ENCODE peak calls at places on chromosomes 12 and 14, in eight cellular contexts. One of them, this sample, is unnamed.
A peak's percentile ranks its signal among the peaks of the same experiment; 100 is the strongest.

GRCh38 chr14:81384900-81385299 is 15.2 kb downstream of the STON2 start:
- DNase-seq in Caco-2: no peak
- DNase-seq in tibial artery: no peak
- DNase-seq in endothelial cell: no peak
- DNase-seq in psoas muscle: no peak
- DNase-seq in brain microvascular endothelial cell: no peak
- DNase-seq in choroid plexus epithelial cell: peak; percentile 16
- DNase-seq in AG04450: no peak
- DNase-seq in this sample: no peak

GRCh38 chr12:68733661-68734071 is 12.3 kb upstream of the SLC35E3 start:
- DNase-seq in Caco-2: no peak
- DNase-seq in tibial artery: no peak
- DNase-seq in endothelial cell: no peak
- DNase-seq in psoas muscle: no peak
- DNase-seq in brain microvascular endothelial cell: peak; percentile 81
- DNase-seq in choroid plexus epithelial cell: peak; percentile 60
- DNase-seq in AG04450: peak; percentile 30
- DNase-seq in this sample: no peak

GRCh38 chr12:113276946-113277500 is 55.8 kb downstream of the TPCN1 start:
- DNase-seq in Caco-2: no peak
- DNase-seq in tibial artery: no peak
- DNase-seq in endothelial cell: no peak
- DNase-seq in psoas muscle: peak; percentile 28
- DNase-seq in brain microvascular endothelial cell: no peak
- DNase-seq in choroid plexus epithelial cell: no peak
- DNase-seq in AG04450: no peak
- DNase-seq in this sample: no peak

GRCh38 chr14:96829791-96830190 is 32.6 kb downstream of the VRK1 start:
- DNase-seq in Caco-2: no peak
- DNase-seq in tibial artery: no peak
- DNase-seq in endothelial cell: no peak
- DNase-seq in psoas muscle: no peak
- DNase-seq in brain microvascular endothelial cell: no peak
- DNase-seq in choroid plexus epithelial cell: no peak
- DNase-seq in AG04450: no peak
- DNase-seq in this sample: no peak

GRCh38 chr12:78035913-78036658 is 205.4 kb downstream of the NAV3 start:
- DNase-seq in Caco-2: no peak
- DNase-seq in tibial artery: no peak
- DNase-seq in endothelial cell: peak; percentile 15
- DNase-seq in psoas muscle: no peak
- DNase-seq in brain microvascular endothelial cell: no peak
- DNase-seq in choroid plexus epithelial cell: no peak
- DNase-seq in AG04450: no peak
- DNase-seq in this sample: no peak

GRCh38 chr12:75720807-75721206 is 209.4 kb upstream of the KRR1 start:
- DNase-seq in Caco-2: no peak
- DNase-seq in tibial artery: no peak
- DNase-seq in endothelial cell: no peak
- DNase-seq in psoas muscle: no peak
- DNase-seq in brain microvascular endothelial cell: no peak
- DNase-seq in choroid plexus epithelial cell: no peak
- DNase-seq in AG04450: no peak
- DNase-seq in this sample: no peak

GRCh38 chr12:14185441-14186192 is 179.9 kb upstream of the ATF7IP start:
- DNase-seq in Caco-2: peak; percentile 79
- DNase-seq in tibial artery: no peak
- DNase-seq in endothelial cell: peak; percentile 48
- DNase-seq in psoas muscle: no peak
- DNase-seq in brain microvascular endothelial cell: peak; percentile 41
- DNase-seq in choroid plexus epithelial cell: peak; percentile 73
- DNase-seq in AG04450: peak; percentile 2
- DNase-seq in this sample: no peak

GRCh38 chr12:18139989-18140596 is 50.1 kb upstream of the RERGL start:
- DNase-seq in Caco-2: no peak
- DNase-seq in tibial artery: no peak
- DNase-seq in endothelial cell: no peak
- DNase-seq in psoas muscle: no peak
- DNase-seq in brain microvascular endothelial cell: no peak
- DNase-seq in choroid plexus epithelial cell: peak; percentile 68
- DNase-seq in AG04450: no peak
- DNase-seq in this sample: no peak

GRCh38 chr14:22200977-22201605 is 387.9 kb downstream of the DAD1 start:
- DNase-seq in Caco-2: peak; percentile 57
- DNase-seq in tibial artery: no peak
- DNase-seq in endothelial cell: no peak
- DNase-seq in psoas muscle: no peak
- DNase-seq in brain microvascular endothelial cell: peak; percentile 61
- DNase-seq in choroid plexus epithelial cell: peak; percentile 91
- DNase-seq in AG04450: no peak
- DNase-seq in this sample: no peak

GRCh38 chr14:70653662-70654061 is 11.9 kb downstream of the TTC9 start:
- DNase-seq in Caco-2: no peak
- DNase-seq in tibial artery: no peak
- DNase-seq in endothelial cell: no peak
- DNase-seq in psoas muscle: no peak
- DNase-seq in brain microvascular endothelial cell: no peak
- DNase-seq in choroid plexus epithelial cell: no peak
- DNase-seq in AG04450: no peak
- DNase-seq in this sample: no peak

GRCh38 chr12:65280306-65280705 is 1.8 kb downstream of the MSRB3 start:
- DNase-seq in Caco-2: no peak
- DNase-seq in tibial artery: no peak
- DNase-seq in endothelial cell: no peak
- DNase-seq in psoas muscle: no peak
- DNase-seq in brain microvascular endothelial cell: peak; percentile 18
- DNase-seq in choroid plexus epithelial cell: peak; percentile 60
- DNase-seq in AG04450: no peak
- DNase-seq in this sample: no peak

GRCh38 chr12:111443586-111443985 is 37.9 kb downstream of the SH2B3 start:
- DNase-seq in Caco-2: no peak
- DNase-seq in tibial artery: peak; percentile 53
- DNase-seq in endothelial cell: no peak
- DNase-seq in psoas muscle: no peak
- DNase-seq in brain microvascular endothelial cell: peak; percentile 40
- DNase-seq in choroid plexus epithelial cell: peak; percentile 43
- DNase-seq in AG04450: no peak
- DNase-seq in this sample: no peak

GRCh38 chr12:85057370-85057963 is 21.3 kb downstream of the LRRIQ1 start:
- DNase-seq in Caco-2: peak; percentile 67
- DNase-seq in tibial artery: no peak
- DNase-seq in endothelial cell: peak; percentile 62
- DNase-seq in psoas muscle: no peak
- DNase-seq in brain microvascular endothelial cell: peak; percentile 40
- DNase-seq in choroid plexus epithelial cell: peak; percentile 70
- DNase-seq in AG04450: peak; percentile 13
- DNase-seq in this sample: no peak

GRCh38 chr12:72057330-72057911 is 118.8 kb downstream of the TPH2 start:
- DNase-seq in Caco-2: no peak
- DNase-seq in tibial artery: no peak
- DNase-seq in endothelial cell: no peak
- DNase-seq in psoas muscle: no peak
- DNase-seq in brain microvascular endothelial cell: no peak
- DNase-seq in choroid plexus epithelial cell: no peak
- DNase-seq in AG04450: no peak
- DNase-seq in this sample: no peak

GRCh38 chr12:65430571-65431306 is 152.3 kb downstream of the MSRB3 start:
- DNase-seq in Caco-2: no peak
- DNase-seq in tibial artery: no peak
- DNase-seq in endothelial cell: no peak
- DNase-seq in psoas muscle: no peak
- DNase-seq in brain microvascular endothelial cell: peak; percentile 29
- DNase-seq in choroid plexus epithelial cell: peak; percentile 78
- DNase-seq in AG04450: no peak
- DNase-seq in this sample: no peak

GRCh38 chr14:95885278-95885677 is 8.6 kb downstream of the TUNAR start:
- DNase-seq in Caco-2: no peak
- DNase-seq in tibial artery: no peak
- DNase-seq in endothelial cell: no peak
- DNase-seq in psoas muscle: no peak
- DNase-seq in brain microvascular endothelial cell: no peak
- DNase-seq in choroid plexus epithelial cell: no peak
- DNase-seq in AG04450: no peak
- DNase-seq in this sample: no peak

GRCh38 chr12:52926596-52927241 is 21.8 kb upstream of the KRT8 start:
- DNase-seq in Caco-2: no peak
- DNase-seq in tibial artery: no peak
- DNase-seq in endothelial cell: no peak
- DNase-seq in psoas muscle: no peak
- DNase-seq in brain microvascular endothelial cell: no peak
- DNase-seq in choroid plexus epithelial cell: no peak
- DNase-seq in AG04450: no peak
- DNase-seq in this sample: no peak

GRCh38 chr12:681857-682256 is 18.6 kb upstream of the NINJ2 start:
- DNase-seq in Caco-2: no peak
- DNase-seq in tibial artery: no peak
- DNase-seq in endothelial cell: no peak
- DNase-seq in psoas muscle: no peak
- DNase-seq in brain microvascular endothelial cell: no peak
- DNase-seq in choroid plexus epithelial cell: no peak
- DNase-seq in AG04450: no peak
- DNase-seq in this sample: no peak

GRCh38 chr14:25237845-25238244 is 187.9 kb upstream of the STXBP6 start:
- DNase-seq in Caco-2: peak; percentile 29
- DNase-seq in tibial artery: no peak
- DNase-seq in endothelial cell: peak; percentile 51
- DNase-seq in psoas muscle: no peak
- DNase-seq in brain microvascular endothelial cell: no peak
- DNase-seq in choroid plexus epithelial cell: peak; percentile 11
- DNase-seq in AG04450: no peak
- DNase-seq in this sample: no peak
- TF ChIP-seq CTCF in Caco-2: peak; percentile 40
- TF ChIP-seq CTCF in tibial artery: no peak
- TF ChIP-seq CTCF in endothelial cell: no peak
- TF ChIP-seq CTCF in psoas muscle: no peak
- TF ChIP-seq CTCF in brain microvascular endothelial cell: no peak
- TF ChIP-seq CTCF in choroid plexus epithelial cell: no peak
- TF ChIP-seq CTCF in AG04450: no peak
- TF ChIP-seq CTCF in this sample: no peak

GRCh38 chr12:47811070-47811391 is 8.7 kb downstream of the HDAC7 start:
- DNase-seq in Caco-2: no peak
- DNase-seq in tibial artery: no peak
- DNase-seq in endothelial cell: no peak
- DNase-seq in psoas muscle: no peak
- DNase-seq in brain microvascular endothelial cell: no peak
- DNase-seq in choroid plexus epithelial cell: no peak
- DNase-seq in AG04450: no peak
- DNase-seq in this sample: no peak

GRCh38 chr12:47814539-47815170 is 5.0 kb downstream of the HDAC7 start:
- DNase-seq in Caco-2: no peak
- DNase-seq in tibial artery: no peak
- DNase-seq in endothelial cell: no peak
- DNase-seq in psoas muscle: no peak
- DNase-seq in brain microvascular endothelial cell: no peak
- DNase-seq in choroid plexus epithelial cell: no peak
- DNase-seq in AG04450: no peak
- DNase-seq in this sample: no peak

GRCh38 chr12:47811581-47812484 is 7.9 kb downstream of the HDAC7 start:
- DNase-seq in Caco-2: no peak
- DNase-seq in tibial artery: peak; percentile 91
- DNase-seq in endothelial cell: no peak
- DNase-seq in psoas muscle: peak; percentile 83
- DNase-seq in brain microvascular endothelial cell: peak; percentile 67
- DNase-seq in choroid plexus epithelial cell: peak; percentile 67
- DNase-seq in AG04450: no peak
- DNase-seq in this sample: peak; percentile 60

GRCh38 chr12:47812797-47813490 is 6.8 kb downstream of the HDAC7 start:
- DNase-seq in Caco-2: peak; percentile 34
- DNase-seq in tibial artery: peak; percentile 98
- DNase-seq in endothelial cell: peak; percentile 60
- DNase-seq in psoas muscle: peak; percentile 95
- DNase-seq in brain microvascular endothelial cell: peak; percentile 78
- DNase-seq in choroid plexus epithelial cell: peak; percentile 90
- DNase-seq in AG04450: no peak
- DNase-seq in this sample: peak; percentile 68

DNA sequence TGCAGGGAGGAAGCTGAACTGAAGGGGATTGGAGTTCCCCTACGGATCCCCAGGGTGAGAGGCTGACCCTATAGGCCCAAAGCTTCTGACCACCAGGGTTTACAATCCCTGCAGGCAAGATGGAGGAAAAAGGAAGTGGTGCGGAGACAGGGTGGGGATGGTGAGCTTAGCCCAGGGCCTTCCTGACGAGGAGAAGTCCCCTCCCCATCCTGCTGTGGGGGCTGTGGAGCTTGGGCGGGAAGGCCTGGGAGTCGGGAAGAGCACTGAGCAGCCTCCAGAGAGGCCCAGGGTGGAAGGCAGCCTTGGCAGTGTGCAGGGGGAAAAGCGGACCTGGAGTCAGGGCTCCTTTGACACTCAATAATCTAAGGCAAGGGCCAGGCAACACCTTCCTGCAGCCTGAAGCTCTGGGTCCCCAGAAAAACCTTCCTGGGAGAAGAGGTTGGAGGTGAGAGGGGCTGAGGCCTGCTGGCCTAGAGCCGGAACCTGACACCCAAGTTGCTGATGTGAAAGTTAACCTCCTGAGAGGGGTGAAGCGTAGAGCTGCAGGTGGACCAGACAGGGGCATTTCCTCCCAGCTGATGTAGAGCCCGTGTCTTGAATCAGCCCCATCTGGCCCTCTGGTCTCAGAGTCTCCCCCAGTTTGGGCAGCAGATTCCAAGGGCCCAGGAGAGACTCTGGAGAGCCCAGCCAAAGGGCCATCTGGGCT is 6.1 kb downstream of the HDAC7 start:
- DNase-seq in Caco-2: no peak
- DNase-seq in tibial artery: no peak
- DNase-seq in endothelial cell: no peak
- DNase-seq in psoas muscle: no peak
- DNase-seq in brain microvascular endothelial cell: no peak
- DNase-seq in choroid plexus epithelial cell: no peak
- DNase-seq in AG04450: no peak
- DNase-seq in this sample: no peak
- TF ChIP-seq CTCF in Caco-2: no peak
- TF ChIP-seq CTCF in tibial artery: no peak
- TF ChIP-seq CTCF in endothelial cell: no peak
- TF ChIP-seq CTCF in psoas muscle: no peak
- TF ChIP-seq CTCF in brain microvascular endothelial cell: no peak
- TF ChIP-seq CTCF in choroid plexus epithelial cell: peak; percentile 1
- TF ChIP-seq CTCF in AG04450: no peak
- TF ChIP-seq CTCF in this sample: no peak

DNA sequence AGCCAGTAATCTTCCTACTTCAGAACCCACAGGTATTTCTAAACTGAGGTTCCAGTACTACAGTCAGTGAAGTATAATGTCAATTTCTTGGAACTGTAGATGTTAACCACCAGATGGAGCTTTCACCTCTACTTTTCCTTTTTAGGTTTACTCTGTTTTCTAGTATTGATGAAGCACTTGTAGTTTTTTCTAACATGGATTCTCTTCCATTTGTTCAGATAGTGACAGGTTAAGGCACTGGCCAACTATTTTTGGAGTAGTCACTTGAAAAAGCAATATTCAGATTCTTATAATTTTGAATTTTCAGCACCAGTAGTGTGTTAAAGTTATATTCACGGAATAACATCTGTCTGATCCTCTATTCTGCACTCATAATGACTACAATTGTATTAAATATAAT is 4.6 kb upstream of the SEC23A start:
- DNase-seq in Caco-2: peak; percentile 37
- DNase-seq in tibial artery: no peak
- DNase-seq in endothelial cell: no peak
- DNase-seq in psoas muscle: no peak
- DNase-seq in brain microvascular endothelial cell: no peak
- DNase-seq in choroid plexus epithelial cell: peak; percentile 75
- DNase-seq in AG04450: no peak
- DNase-seq in this sample: no peak
- TF ChIP-seq CTCF in Caco-2: peak; percentile 46
- TF ChIP-seq CTCF in tibial artery: no peak
- TF ChIP-seq CTCF in endothelial cell: peak; percentile 47
- TF ChIP-seq CTCF in psoas muscle: peak; percentile 32
- TF ChIP-seq CTCF in brain microvascular endothelial cell: peak; percentile 49
- TF ChIP-seq CTCF in choroid plexus epithelial cell: peak; percentile 59
- TF ChIP-seq CTCF in AG04450: peak; percentile 65
- TF ChIP-seq CTCF in this sample: no peak

GRCh38 chr12:27009926-27010325 is 4.3 kb downstream of the TM7SF3 start:
- DNase-seq in Caco-2: no peak
- DNase-seq in tibial artery: no peak
- DNase-seq in endothelial cell: no peak
- DNase-seq in psoas muscle: no peak
- DNase-seq in brain microvascular endothelial cell: no peak
- DNase-seq in choroid plexus epithelial cell: no peak
- DNase-seq in AG04450: no peak
- DNase-seq in this sample: no peak
- TF ChIP-seq CTCF in Caco-2: no peak
- TF ChIP-seq CTCF in tibial artery: no peak
- TF ChIP-seq CTCF in endothelial cell: no peak
- TF ChIP-seq CTCF in psoas muscle: no peak
- TF ChIP-seq CTCF in brain microvascular endothelial cell: no peak
- TF ChIP-seq CTCF in choroid plexus epithelial cell: no peak
- TF ChIP-seq CTCF in AG04450: no peak
- TF ChIP-seq CTCF in this sample: no peak

This sample was measured in omental fat pad.